ENCODE peak calls at places on chromosomes 5 and 9, in seven cellular contexts. O is Right ventricle myocardium superior; P is NCI-H1930; X is fibroblast of the conjunctiva; M is NCI-H526; V is skeletal muscle cell; L is activated CD4-positive, alpha-beta T cell treated with anti-CD3 and anti-CD28 coated beads, Interleukin-2, amount 50 U/mL, for 1 hour. S is an unnamed sample.

GRCh38 chr5:178466342-178466741 is 123.9 kb downstream of the COL23A1 start:
- DNase-seq in M (no peak), L (no peak), X (no peak), V (no peak), P (no peak), O (no peak), S (no peak)

GRCh38 chr9:98295824-98296223 is 40.4 kb upstream of the TBC1D2 start:
- DNase-seq in M (no peak), P (no peak), V (no peak), L (no peak), O (no peak), X (no peak), S (no peak)

GRCh38 chr5:1549631-1550030 is 25.9 kb upstream of the LPCAT1 start:
- DNase-seq in P (no peak), L (no peak), V (no peak), X (no peak), O (no peak), M (no peak), S (no peak)

GRCh38 chr5:143004361-143004802 is 234.2 kb downstream of the ARHGAP26 start:
- DNase-seq in V (no peak), O (no peak), L (no peak), P (no peak), X (no peak), M (no peak), S (no peak)

GRCh38 chr9:114209151-114209550 is 53.8 kb downstream of the COL27A1 start:
- DNase-seq in V (no peak), L (no peak), P (no peak), M (no peak), X (no peak), O (no peak), S (no peak)

GRCh38 chr9:34993502-34994428 is 4.2 kb downstream of the DNAJB5 start:
- DNase-seq in V (peak), L (no peak), O (peak), X (peak), P (no peak), M (peak), S (no peak)

GRCh38 chr5:157612581-157612980 is 37.0 kb upstream of the ADAM19 start:
- DNase-seq in P (no peak), X (no peak), V (no peak), M (no peak), L (no peak), O (no peak), S (no peak)

GRCh38 chr9:134820901-134821300 is 59.7 kb upstream of the FCN2 start:
- DNase-seq in V (no peak), M (no peak), L (no peak), X (no peak), O (no peak), P (no peak), S (no peak)

GRCh38 chr5:32357678-32358077 is 44.9 kb upstream of the MTMR12 start:
- DNase-seq in V (no peak), L (no peak), O (no peak), X (no peak), M (no peak), P (no peak), S (no peak)

GRCh38 chr5:6260846-6261245 is 117.5 kb downstream of the MED10 start:
- DNase-seq in X (no peak), M (no peak), P (no peak), V (no peak), L (no peak), O (no peak), S (no peak)

GRCh38 chr5:98461485-98461884 is 312.0 kb upstream of the RGMB start:
- DNase-seq in M (no peak), X (no peak), V (no peak), O (no peak), L (no peak), P (no peak), S (no peak)

GRCh38 chr5:82610686-82611085 is 332.5 kb upstream of the RPS23 start:
- DNase-seq in X (no peak), V (no peak), P (no peak), O (no peak), L (no peak), M (no peak), S (no peak)

GRCh38 chr5:95334900-95335538 is 50.1 kb upstream of the MCTP1 start:
- DNase-seq in M (no peak), P (no peak), X (no peak), L (no peak), O (no peak), V (no peak), S (no peak)